ENCODE peak calls at places on chromosomes 5 and 9, in ten cellular contexts. S is progenitor cell of endocrine pancreas, U is psoas muscle, N is IMR-90, O is PC-3, I is GM12865, P is type B pancreatic cell, E is left ventricle myocardium inferior, V is AG10803, T is testis. K is an unnamed sample.

GRCh38 chr9:98287383-98287782 is 31.9 kb upstream of the TBC1D2 start:
- DNase-seq in S (no peak), U (no peak), N (no peak), O (no peak), I (peak; percentile 10), P (no peak), E (no peak), V (no peak), T (peak; percentile 66), K (no peak)

GRCh38 chr5:90096415-90097081 is 313.0 kb downstream of the CETN3 start:
- DNase-seq in S (no peak), U (peak; percentile 15), N (peak; percentile 52), O (peak; percentile 91), I (peak; percentile 25), P (no peak), E (no peak), V (peak; percentile 30), T (no peak), K (peak; percentile 27)

GRCh38 chr5:35377653-35378052 is 147.4 kb upstream of the PRLR start:
- DNase-seq in S (no peak), U (no peak), N (no peak), O (no peak), I (no peak), P (no peak), E (no peak), V (no peak), T (no peak), K (no peak)

GRCh38 chr9:91117959-91118651 is 243.6 kb downstream of the AUH start:
- DNase-seq in S (no peak), U (peak; percentile 89), N (peak; percentile 82), O (no peak), I (no peak), P (no peak), E (peak; percentile 85), V (peak; percentile 86), T (peak; percentile 89), K (peak; percentile 44)

GRCh38 chr5:156755421-156756087 is 94.5 kb upstream of the PPP1R2B start:
- DNase-seq in S (no peak), U (no peak), N (peak; percentile 24), O (peak; percentile 10), I (peak; percentile 17), P (no peak), E (no peak), V (peak; percentile 36), T (no peak), K (no peak)

GRCh38 chr9:15512889-15513288 is 2.1 kb upstream of the PSIP1 start:
- DNase-seq in S (no peak), U (no peak), N (no peak), O (no peak), I (no peak), P (no peak), E (no peak), V (no peak), T (no peak), K (no peak)

GRCh38 chr5:159286420-159287035 is 23.4 kb downstream of the UBLCP1 start:
- DNase-seq in S (no peak), U (no peak), N (peak; percentile 48), O (peak; percentile 49), I (peak; percentile 35), P (no peak), E (no peak), V (peak; percentile 52), T (no peak), K (no peak)

GRCh38 chr9:133775951-133776905 is 38.1 kb upstream of the SARDH start:
- DNase-seq in S (no peak), U (peak; percentile 9), N (no peak), O (no peak), I (no peak), P (no peak), E (peak; percentile 15), V (no peak), T (no peak), K (no peak)

GRCh38 chr5:73946926-73947455 is 321.0 kb downstream of the ARHGEF28 start:
- DNase-seq in S (no peak), U (no peak), N (no peak), O (no peak), I (no peak), P (no peak), E (no peak), V (no peak), T (no peak), K (no peak)

GRCh38 chr5:73946278-73946677 is 320.3 kb downstream of the ARHGEF28 start:
- DNase-seq in S (no peak), U (no peak), N (no peak), O (no peak), I (no peak), P (no peak), E (no peak), V (no peak), T (no peak), K (no peak)

GRCh38 chr5:73943375-73943774 is 317.4 kb downstream of the ARHGEF28 start:
- DNase-seq in S (no peak), U (no peak), N (no peak), O (no peak), I (no peak), P (no peak), E (no peak), V (peak; percentile 40), T (no peak), K (no peak)

GRCh38 chr5:73944581-73944980 is 318.6 kb downstream of the ARHGEF28 start:
- DNase-seq in S (no peak), U (no peak), N (no peak), O (no peak), I (no peak), P (no peak), E (no peak), V (no peak), T (no peak), K (no peak)

DNA sequence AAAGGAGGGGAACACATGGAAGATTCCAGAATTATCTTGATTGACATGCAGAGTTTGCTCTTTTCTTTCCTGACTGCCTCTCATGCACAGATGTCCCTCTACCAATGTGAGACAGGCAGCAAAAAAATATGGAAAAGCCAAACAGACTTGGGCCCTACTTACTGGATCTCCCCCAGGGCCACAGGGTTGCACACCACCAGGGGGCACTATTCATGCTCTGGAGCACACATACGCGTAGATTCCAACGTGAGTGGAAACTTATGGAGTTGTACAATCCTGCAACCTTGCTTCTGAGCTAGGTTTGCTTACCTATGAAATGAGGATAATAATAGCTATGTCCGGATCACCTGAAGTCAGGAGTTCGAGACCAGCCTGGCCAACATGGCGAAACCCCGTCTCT is 319.5 kb downstream of the ARHGEF28 start:
- DNase-seq in S (no peak), U (no peak), N (no peak), O (no peak), I (peak; percentile 21), P (no peak), E (no peak), V (no peak), T (no peak), K (no peak)
- TF ChIP-seq CTCF in S (peak; percentile 19), U (no peak), N (no peak), O (peak; percentile 51), I (peak; percentile 39), P (peak; percentile 50), E (peak; percentile 21), V (peak; percentile 25), T (no peak), K (no peak)

GRCh38 chr5:98110791-98111190 is 662.7 kb upstream of the RGMB start:
- DNase-seq in S (no peak), U (no peak), N (peak; percentile 53), O (no peak), I (no peak), P (no peak), E (no peak), V (no peak), T (no peak), K (no peak)

GRCh38 chr5:98109561-98110006 is 663.9 kb upstream of the RGMB start:
- DNase-seq in S (no peak), U (no peak), N (peak; percentile 92), O (peak; percentile 93), I (no peak), P (no peak), E (no peak), V (peak; percentile 68), T (no peak), K (no peak)

GRCh38 chr5:98110270-98110669 is 663.2 kb upstream of the RGMB start:
- DNase-seq in S (no peak), U (no peak), N (peak; percentile 98), O (peak; percentile 66), I (no peak), P (no peak), E (no peak), V (peak; percentile 79), T (no peak), K (no peak)

GRCh38 chr5:98108497-98108896 is 665.0 kb upstream of the RGMB start:
- DNase-seq in S (no peak), U (no peak), N (peak; percentile 99), O (peak; percentile 97), I (no peak), P (no peak), E (no peak), V (peak; percentile 84), T (no peak), K (no peak)

DNA sequence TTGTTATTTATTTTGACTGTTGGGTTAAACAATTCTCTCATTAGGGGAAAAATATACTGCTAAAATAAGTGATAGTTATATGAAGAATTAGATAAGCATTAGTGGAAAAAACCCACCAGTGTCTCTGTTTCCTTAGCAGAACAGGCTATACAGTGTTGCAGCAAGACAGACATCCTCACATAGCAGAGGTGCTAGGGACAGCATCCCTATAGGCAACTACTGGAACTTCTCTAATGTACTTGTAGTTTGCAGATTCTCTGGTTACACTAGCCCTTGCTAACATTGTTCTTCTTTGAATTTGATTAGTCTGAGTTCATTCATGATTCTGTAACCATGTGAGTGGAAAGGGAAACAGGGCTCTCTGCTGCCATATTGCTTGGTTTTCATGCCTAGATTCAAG is 661.8 kb upstream of the RGMB start:
- DNase-seq in S (no peak), U (no peak), N (peak; percentile 34), O (peak; percentile 20), I (no peak), P (no peak), E (no peak), V (no peak), T (no peak), K (no peak)
- TF ChIP-seq CTCF in S (no peak), U (no peak), N (no peak), O (peak; percentile 44), I (no peak), P (peak; percentile 47), E (no peak), V (no peak), T (no peak), K (no peak)

GRCh38 chr5:128842241-128842640 is 123.0 kb upstream of the SLC27A6 start:
- DNase-seq in S (no peak), U (no peak), N (no peak), O (no peak), I (no peak), P (no peak), E (no peak), V (no peak), T (no peak), K (no peak)

GRCh38 chr5:128850049-128850448 is 115.2 kb upstream of the SLC27A6 start:
- DNase-seq in S (no peak), U (no peak), N (no peak), O (no peak), I (no peak), P (no peak), E (no peak), V (no peak), T (no peak), K (no peak)

GRCh38 chr5:128838631-128839030 is 126.7 kb upstream of the SLC27A6 start:
- DNase-seq in S (no peak), U (no peak), N (no peak), O (no peak), I (no peak), P (no peak), E (no peak), V (no peak), T (no peak), K (no peak)

GRCh38 chr5:128844354-128844923 is 120.8 kb upstream of the SLC27A6 start:
- DNase-seq in S (no peak), U (no peak), N (peak; percentile 28), O (peak; percentile 63), I (no peak), P (no peak), E (no peak), V (no peak), T (no peak), K (no peak)
- TF ChIP-seq CTCF in S (peak; percentile 44), U (peak; percentile 31), N (peak; percentile 51), O (peak; percentile 70), I (no peak), P (peak; percentile 76), E (peak; percentile 55), V (no peak), T (no peak), K (no peak)

DNA sequence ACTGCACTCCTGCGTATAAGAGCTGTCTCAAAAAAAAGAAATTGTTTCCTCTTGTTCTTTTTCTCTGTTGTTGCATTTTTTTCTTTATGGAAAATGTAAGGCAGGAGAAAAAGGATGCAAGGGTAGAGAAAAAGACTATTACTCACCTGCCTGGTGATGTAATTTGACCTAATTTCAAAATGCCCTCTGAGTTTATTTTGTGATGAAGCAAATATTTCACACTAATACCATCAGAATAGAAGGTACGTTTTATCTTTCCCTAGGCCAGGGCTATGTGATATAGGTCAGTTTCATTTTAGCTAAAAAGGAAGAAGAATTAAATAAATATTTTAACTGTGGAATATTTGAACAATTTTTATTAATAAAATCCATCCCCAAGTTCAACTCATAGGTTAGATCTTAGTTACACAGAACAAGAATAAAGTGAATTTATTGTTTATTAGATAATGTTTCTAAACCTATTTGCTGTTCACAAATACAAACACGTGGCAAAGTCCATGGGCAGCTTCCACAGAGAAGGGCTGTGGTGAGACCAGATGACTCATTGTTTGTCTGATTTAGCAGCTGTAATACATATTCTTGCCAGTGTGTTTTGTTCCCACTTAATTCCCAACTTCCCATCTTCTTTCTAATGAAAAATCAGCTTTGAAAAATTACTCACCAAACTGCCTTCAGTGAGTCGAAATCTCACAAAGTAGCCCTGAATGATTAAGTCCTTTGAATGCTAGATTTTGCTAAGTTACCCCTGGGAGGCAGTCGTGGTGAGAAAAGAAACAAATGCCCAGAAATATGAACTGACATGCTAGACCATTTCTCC is 52.8 kb upstream of the CCDC112 start:
- DNase-seq in S (no peak), U (peak; percentile 32), N (peak; percentile 90), O (peak; percentile 81), I (peak; percentile 8), P (no peak), E (no peak), V (peak; percentile 88), T (no peak), K (no peak)
- TF ChIP-seq CTCF in S (no peak), U (peak; percentile 24), N (no peak), O (peak; percentile 25), I (no peak), P (no peak), E (no peak), V (peak; percentile 27), T (no peak), K (no peak)

K was measured in omental fat pad.